ENCODE peak calls at places on chromosome 17, in four cellular contexts. T is A549, J is GM12878, A is K562. I is an unnamed sample.

GRCh38 chr17:57861737-57862409 is 12.0 kb upstream of the MRPS23 start:
- DNase-seq in J (no peak), T (peak; percentile 65), A (no peak), I (no peak)

GRCh38 chr17:81803728-81804558 is at the start of gene GCGR:
- DNase-seq in A (peak; percentile 63), J (no peak), T (no peak), I (no peak)

GRCh38 chr17:50326831-50327364 is 19.0 kb upstream of the XYLT2 start:
- DNase-seq in J (peak; percentile 27), T (no peak), A (no peak), I (no peak)

GRCh38 chr17:82937411-82938371 is 97.9 kb upstream of the ZNF750 start:
- DNase-seq in T (no peak), J (no peak), A (no peak), I (no peak)

GRCh38 chr17:75785770-75786538 is 1.3 kb downstream of the UNK start:
- DNase-seq in J (no peak), A (no peak), T (no peak), I (peak; percentile 68)

GRCh38 chr17:34579979-34580684 is 750 bp downstream of the TMEM132E start:
- DNase-seq in A (no peak), T (peak; percentile 23), J (no peak), I (no peak)

GRCh38 chr17:36918260-36918691 is 19.0 kb upstream of the LHX1 start:
- DNase-seq in J (no peak), A (peak; percentile 21), T (peak; percentile 70), I (peak; percentile 53)

GRCh38 chr17:42843358-42843934 is 934 bp upstream of the AOC2 start:
- DNase-seq in A (peak; percentile 62), J (no peak), T (peak; percentile 82), I (peak; percentile 74)

GRCh38 chr17:67629963-67630320 is 87.8 kb upstream of the NOL11 start:
- DNase-seq in J (no peak), A (no peak), T (peak; percentile 56), I (peak; percentile 75)

GRCh38 chr17:82054351-82055022 is 2.8 kb downstream of the GPS1 start:
- DNase-seq in A (no peak), J (no peak), T (no peak), I (no peak)

GRCh38 chr17:48528153-48528912 is 2.5 kb downstream of the HOXB1 start:
- DNase-seq in J (no peak), T (no peak), A (peak; percentile 54), I (no peak)

GRCh38 chr17:67751101-67752074 is 33.7 kb downstream of the NOL11 start:
- DNase-seq in J (no peak), A (no peak), T (no peak), I (no peak)

GRCh38 chr17:76432712-76433336 is 20.1 kb downstream of the UBE2O start:
- DNase-seq in T (peak; percentile 40), J (no peak), A (no peak), I (peak; percentile 49)

GRCh38 chr17:81456798-81457197 is 55.8 kb downstream of the ACTG1 start:
- DNase-seq in J (no peak), T (no peak), A (no peak), I (no peak)

GRCh38 chr17:58515286-58515685 is 848 bp upstream of the MTMR4 start:
- DNase-seq in J (no peak), A (no peak), T (no peak), I (no peak)

GRCh38 chr17:72445055-72445991 is 324.5 kb downstream of the SOX9 start:
- DNase-seq in T (peak; percentile 80), J (no peak), A (no peak), I (no peak)

GRCh38 chr17:68710976-68711375 is 109.8 kb upstream of the FAM20A start:
- DNase-seq in J (no peak), T (no peak), A (no peak), I (no peak)

GRCh38 chr17:46770439-46770817 is 48.1 kb downstream of the WNT3 start:
- DNase-seq in A (no peak), J (no peak), T (no peak), I (no peak)

GRCh38 chr17:48646183-48647102 is 20.3 kb upstream of the HOXB9 start:
- DNase-seq in T (peak; percentile 80), J (no peak), A (peak; percentile 77), I (no peak)

GRCh38 chr17:64480951-64481350 is 15.9 kb downstream of the POLG2 start:
- DNase-seq in J (no peak), A (no peak), T (no peak), I (no peak)

GRCh38 chr17:61325382-61326073 is 74.1 kb upstream of the TBX2 start:
- DNase-seq in J (no peak), A (no peak), T (no peak), I (peak; percentile 81)

GRCh38 chr17:50210249-50211225 is 9.1 kb upstream of the COL1A1 start:
- DNase-seq in T (peak; percentile 54), J (no peak), A (peak; percentile 73), I (peak; percentile 99)

GRCh38 chr17:82772026-82772425 is 20.2 kb downstream of the TBCD start:
- DNase-seq in J (no peak), T (peak; percentile 54), A (no peak), I (peak; percentile 80)

GRCh38 chr17:9343513-9343912 is 232.1 kb downstream of the STX8 start:
- DNase-seq in A (no peak), J (no peak), T (no peak), I (peak; percentile 18)

DNA sequence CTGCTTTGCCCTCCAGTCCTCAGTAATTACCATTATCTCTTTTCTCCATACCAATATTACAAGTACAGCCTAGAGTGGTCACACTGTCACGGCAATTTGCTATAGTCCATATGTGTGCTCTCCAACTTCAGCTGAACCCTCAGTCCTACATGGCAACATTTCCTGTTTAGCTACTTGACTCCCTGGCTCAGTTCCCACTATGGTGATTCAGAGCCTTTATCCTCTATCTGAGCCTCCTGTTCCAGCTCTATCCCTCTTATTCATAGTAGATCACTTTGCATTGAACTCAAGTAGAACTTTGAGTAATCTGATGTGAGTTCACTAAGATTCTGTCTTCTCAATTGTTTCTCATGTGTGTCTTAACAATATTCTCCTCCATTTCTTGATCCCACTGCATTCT is 43.7 kb upstream of the GOSR1 start:
- DNase-seq in T (peak; percentile 68), J (no peak), A (no peak), I (peak; percentile 96)
- TF ChIP-seq ELK1 in T (no peak), J (no peak), A (no peak), I (no peak)

DNA sequence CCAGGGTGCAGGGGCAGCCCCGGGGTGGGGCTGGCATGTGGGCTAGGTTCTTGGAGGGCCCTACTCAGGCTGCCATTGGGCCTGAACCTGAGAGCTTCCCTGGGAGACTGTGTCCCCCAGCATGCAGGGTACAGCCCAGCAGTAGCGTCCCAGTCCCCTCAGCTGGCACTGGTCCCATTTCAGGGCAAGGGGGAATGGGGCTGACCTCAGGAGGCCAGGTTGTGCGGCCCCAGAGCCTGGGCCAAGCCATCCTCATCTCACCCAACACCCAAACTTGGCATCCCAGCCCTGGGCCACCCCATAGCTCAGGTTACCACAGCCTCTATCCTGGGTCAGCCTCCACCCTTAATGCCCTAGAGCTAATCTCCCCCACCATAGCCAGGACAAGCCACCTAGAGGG is 6.3 kb downstream of the PLXDC1 start:
- DNase-seq in A (no peak), J (no peak), T (no peak), I (no peak)
- TF ChIP-seq ELK1 in A (no peak), J (no peak), T (no peak), I (no peak)

GRCh38 chr17:79981090-79981489 is 54.6 kb downstream of the TBC1D16 start:
- DNase-seq in A (no peak), J (no peak), T (no peak), I (no peak)
- TF ChIP-seq ELK1 in A (no peak), J (no peak), T (no peak), I (no peak)

GRCh38 chr17:40664582-40665333 is at the start of gene KRT222:
- DNase-seq in A (no peak), T (no peak), J (no peak), I (no peak)
- TF ChIP-seq ELK1 in A (no peak), T (no peak), J (no peak), I (no peak)

GRCh38 chr17:74373838-74374606 is 6.7 kb downstream of the GPR142 start:
- DNase-seq in T (peak; percentile 45), A (no peak), J (no peak), I (no peak)
- TF ChIP-seq ELK1 in T (no peak), A (no peak), J (no peak), I (no peak)

GRCh38 chr17:51640108-51640622 is 379.8 kb downstream of the UTP18 start:
- DNase-seq in A (peak; percentile 12), J (no peak), T (peak; percentile 85), I (no peak)
- TF ChIP-seq ELK1 in A (no peak), J (no peak), T (no peak), I (no peak)

DNA sequence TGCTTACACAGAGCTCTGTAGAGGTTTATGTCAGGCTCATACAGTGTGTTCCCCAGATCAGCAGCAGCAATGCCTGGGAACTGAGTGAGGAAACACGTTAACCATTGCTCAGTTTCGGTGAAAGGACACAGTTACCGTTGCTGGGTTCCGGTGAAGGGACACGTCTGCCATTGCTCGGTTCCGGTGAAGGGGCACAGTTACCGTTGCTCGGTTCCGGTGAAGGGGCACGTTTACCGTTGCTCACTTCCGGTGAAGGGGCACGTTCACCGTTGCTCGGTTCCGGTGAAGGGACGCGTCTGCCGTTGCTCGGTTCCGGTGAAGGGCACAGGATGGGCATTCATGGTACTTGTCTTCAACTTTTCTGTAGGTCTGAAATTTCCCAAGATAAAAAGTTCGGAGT is 81.7 kb downstream of the MRM3 start:
- DNase-seq in T (no peak), J (no peak), A (no peak), I (no peak)
- TF ChIP-seq ELK1 in T (no peak), J (no peak), A (no peak), I (no peak)

GRCh38 chr17:44082206-44082605 is 11.7 kb downstream of the G6PC3 start:
- DNase-seq in T (no peak), J (no peak), A (no peak), I (no peak)
- TF ChIP-seq ELK1 in T (no peak), J (no peak), A (no peak), I (no peak)

GRCh38 chr17:32899240-32900013 is 22.5 kb upstream of the MYO1D start:
- DNase-seq in A (no peak), T (no peak), J (no peak), I (no peak)

GRCh38 chr17:32894245-32894644 is 17.3 kb upstream of the MYO1D start:
- DNase-seq in A (no peak), J (no peak), T (no peak), I (no peak)
- TF ChIP-seq ELK1 in A (no peak), J (no peak), T (no peak), I (no peak)

I was measured in IMR-90.